ENCODE peak calls at places on chromosome 17, in eight cellular contexts. K is esophagus muscularis mucosa, M is transverse colon, W is HCT116, G is GM23338, Y is stomach, E is breast epithelium, P is prostate gland. L is an unnamed sample.

GRCh38 chr17:29722411-29723198 is 99.9 kb upstream of the CORO6 start:
- DNase-seq in K (peak; percentile 92), M (peak; percentile 46), W (no peak), G (no peak), Y (no peak), E (no peak), P (peak; percentile 11), L (peak; percentile 78)

GRCh38 chr17:2303278-2304188 is at the start of the genes SMG6 and SRR:
- DNase-seq in K (peak; percentile 96), M (peak; percentile 95), W (peak; percentile 68), G (peak; percentile 94), Y (peak; percentile 94), E (peak; percentile 88), P (peak; percentile 90), L (peak; percentile 95)

GRCh38 chr17:31052187-31052889 is 42.4 kb upstream of the NF1 start:
- DNase-seq in K (no peak), M (no peak), W (peak; percentile 42), G (no peak), Y (no peak), E (no peak), P (peak; percentile 79), L (peak; percentile 86)

GRCh38 chr17:49910094-49910857 is 58.7 kb upstream of the DLX4 start:
- DNase-seq in K (no peak), M (no peak), W (no peak), G (peak; percentile 78), Y (peak; percentile 59), E (no peak), P (no peak), L (no peak)

GRCh38 chr17:28928061-28928460 is 23.3 kb downstream of the PHF12 start:
- DNase-seq in K (no peak), M (no peak), W (no peak), G (no peak), Y (no peak), E (no peak), P (no peak), L (no peak)

GRCh38 chr17:76772842-76773521 is 35.1 kb downstream of the MFSD11 start:
- DNase-seq in K (no peak), M (no peak), W (peak; percentile 89), G (no peak), Y (no peak), E (no peak), P (no peak), L (no peak)

GRCh38 chr17:15233022-15233805 is 31.9 kb downstream of the PMP22 start:
- DNase-seq in K (no peak), M (no peak), W (no peak), G (peak; percentile 54), Y (no peak), E (no peak), P (no peak), L (no peak)

GRCh38 chr17:50396261-50397110 is 837 bp downstream of the LRRC59 start:
- DNase-seq in K (no peak), M (peak; percentile 73), W (no peak), G (peak; percentile 19), Y (peak; percentile 83), E (peak; percentile 55), P (peak; percentile 35), L (peak; percentile 69)

GRCh38 chr17:880074-880870 is 98.1 kb downstream of the MRM3 start:
- DNase-seq in K (no peak), M (no peak), W (no peak), G (no peak), Y (peak; percentile 31), E (no peak), P (no peak), L (no peak)

GRCh38 chr17:62614142-62614541 is 13.3 kb upstream of the MRC2 start:
- DNase-seq in K (no peak), M (no peak), W (no peak), G (no peak), Y (no peak), E (no peak), P (no peak), L (no peak)

GRCh38 chr17:76268015-76268749 is 3.0 kb downstream of the UBALD2 start:
- DNase-seq in K (peak; percentile 96), M (peak; percentile 84), W (no peak), G (peak; percentile 56), Y (peak; percentile 74), E (no peak), P (peak; percentile 73), L (peak; percentile 93)

GRCh38 chr17:3641717-3642486 is 5.3 kb downstream of the CTNS start:
- DNase-seq in K (no peak), M (no peak), W (no peak), G (no peak), Y (peak; percentile 42), E (no peak), P (no peak), L (no peak)

GRCh38 chr17:37490022-37490587 is 414 bp downstream of the DUSP14 start:
- DNase-seq in K (peak; percentile 92), M (peak; percentile 61), W (no peak), G (peak; percentile 85), Y (peak; percentile 63), E (peak; percentile 75), P (peak; percentile 45), L (peak; percentile 81)

GRCh38 chr17:58534901-58535421 is 20.5 kb upstream of the MTMR4 start:
- DNase-seq in K (no peak), M (no peak), W (peak; percentile 24), G (no peak), Y (no peak), E (no peak), P (no peak), L (no peak)

DNA sequence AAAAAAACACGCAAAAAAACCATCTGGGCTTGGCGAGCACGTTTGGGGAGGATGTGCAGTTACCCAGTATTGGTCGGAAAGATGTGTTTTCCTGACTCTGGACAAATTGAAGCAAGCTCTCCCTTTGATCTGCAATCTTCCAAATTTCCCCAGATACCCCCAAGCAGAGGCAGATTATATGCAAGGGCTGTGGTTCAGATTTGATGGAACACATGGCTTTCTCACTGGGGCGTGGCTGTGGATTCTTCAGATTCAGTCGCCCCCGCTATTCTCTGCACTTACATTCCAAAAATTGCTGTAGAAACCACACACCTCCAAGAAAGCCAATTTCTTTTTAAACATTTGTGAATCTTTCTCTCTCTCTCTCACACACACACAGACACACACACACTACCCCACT is 103.7 kb upstream of the FAM20A start:
- DNase-seq in K (no peak), M (no peak), W (no peak), G (no peak), Y (no peak), E (no peak), P (no peak), L (no peak)
- TF ChIP-seq CTCF in K (no peak), M (no peak), W (no peak), G (no peak), Y (no peak), E (no peak), P (no peak), L (no peak)

GRCh38 chr17:7496470-7497227 is 12.5 kb downstream of the POLR2A start:
- DNase-seq in K (no peak), M (no peak), W (no peak), G (no peak), Y (no peak), E (no peak), P (no peak), L (no peak)
- TF ChIP-seq POLR2AphosphoS5 in K (no peak), M (no peak), W (no peak), G (no peak), Y (no peak), E (no peak), P (no peak), L (no peak)

DNA sequence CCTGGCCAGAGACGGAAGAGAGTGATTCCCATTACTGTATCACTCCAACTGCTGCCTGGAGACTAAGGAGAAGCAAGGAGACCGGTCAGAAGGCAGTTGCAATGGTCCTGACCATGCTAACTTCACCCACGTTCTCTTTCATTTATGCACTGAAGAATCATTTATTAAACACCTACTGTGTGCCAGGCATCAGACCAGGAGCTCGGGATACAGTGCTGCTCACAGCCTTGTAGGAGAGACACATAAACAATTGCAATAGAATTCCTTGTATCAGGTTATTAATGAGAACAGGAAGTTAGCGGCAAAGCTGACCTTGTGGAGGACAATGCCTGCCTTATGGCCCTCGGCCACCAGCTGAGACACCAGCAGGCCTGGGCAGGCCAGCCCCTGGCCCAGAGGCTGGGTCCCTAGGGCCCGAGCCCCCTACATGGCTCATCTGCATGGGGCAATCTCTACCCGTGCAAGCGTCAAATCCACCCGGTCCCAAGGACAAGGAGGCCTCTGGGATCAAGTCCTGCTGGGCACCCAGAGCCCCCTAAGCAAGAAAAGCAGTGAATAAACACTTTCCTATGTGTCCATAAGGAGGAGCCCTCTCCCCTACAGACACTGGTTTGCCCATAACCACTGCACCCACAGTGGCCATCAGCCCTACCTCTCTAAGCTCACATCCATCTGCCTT is 8.6 kb upstream of the ENPP7 start:
- DNase-seq in K (no peak), M (no peak), W (no peak), G (peak; percentile 81), Y (no peak), E (no peak), P (no peak), L (no peak)
- TF ChIP-seq CTCF in K (no peak), M (no peak), W (peak; percentile 39), G (peak; percentile 82), Y (no peak), E (no peak), P (no peak), L (no peak)

DNA sequence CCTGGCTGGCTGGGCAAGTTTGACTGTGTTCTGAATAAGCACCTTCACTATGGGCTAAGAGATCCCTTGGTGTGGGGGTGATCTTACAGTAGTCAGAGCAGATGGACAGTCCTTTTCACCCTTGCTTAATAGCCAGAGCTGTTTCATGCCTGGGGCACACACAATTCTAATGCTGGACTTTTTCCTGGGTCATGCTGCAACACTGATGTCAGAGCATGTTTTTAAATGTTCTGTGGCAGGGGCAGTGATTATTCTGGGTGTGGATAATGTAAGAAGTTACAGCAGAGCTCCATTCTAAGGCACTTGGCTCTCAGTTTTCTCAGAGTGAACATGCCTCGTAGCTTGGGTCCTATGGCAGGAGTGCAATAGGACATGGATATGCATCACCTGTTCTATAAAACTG is 4.0 kb upstream of the CD68 start:
- DNase-seq in K (no peak), M (no peak), W (no peak), G (no peak), Y (no peak), E (no peak), P (no peak), L (no peak)
- TF ChIP-seq POLR2AphosphoS5 in K (no peak), M (peak; percentile 13), W (no peak), G (no peak), Y (no peak), E (no peak), P (no peak), L (no peak)

GRCh38 chr17:70484496-70484895 is 315.2 kb downstream of the KCNJ2 start:
- DNase-seq in K (no peak), M (no peak), W (no peak), G (no peak), Y (no peak), E (no peak), P (no peak), L (no peak)
- TF ChIP-seq CTCF in K (no peak), M (no peak), W (no peak), G (no peak), Y (no peak), E (no peak), P (no peak), L (no peak)